ENCODE peak calls at places on chromosomes 12 and 14, in five cellular contexts. One of them, this sample, is unnamed.

GRCh38 chr12:102950107-102950949 is 7.1 kb upstream of the ASCL1 start:
- DNase-seq in AG09309: no peak
- DNase-seq in EL: no peak
- DNase-seq in WTC11: peak; percentile 63
- DNase-seq in fibroblast of the conjunctiva: no peak
- DNase-seq in this sample: peak; percentile 83

GRCh38 chr14:56333361-56334279 is 215.4 kb downstream of the PELI2 start:
- DNase-seq in AG09309: no peak
- DNase-seq in EL: peak; percentile 73
- DNase-seq in WTC11: no peak
- DNase-seq in fibroblast of the conjunctiva: no peak
- DNase-seq in this sample: no peak

GRCh38 chr12:109582636-109583035 is 9.0 kb downstream of the MVK start:
- DNase-seq in AG09309: no peak
- DNase-seq in EL: no peak
- DNase-seq in WTC11: peak; percentile 45
- DNase-seq in fibroblast of the conjunctiva: no peak
- DNase-seq in this sample: peak; percentile 31

GRCh38 chr12:110046451-110047187 is 1.7 kb downstream of the C12orf76 start:
- DNase-seq in AG09309: no peak
- DNase-seq in EL: no peak
- DNase-seq in WTC11: no peak
- DNase-seq in fibroblast of the conjunctiva: no peak
- DNase-seq in this sample: no peak

GRCh38 chr14:64779472-64779871 is 75.2 kb downstream of the PLEKHG3 start:
- DNase-seq in AG09309: no peak
- DNase-seq in EL: no peak
- DNase-seq in WTC11: no peak
- DNase-seq in fibroblast of the conjunctiva: no peak
- DNase-seq in this sample: no peak

GRCh38 chr12:78096909-78097597 is 266.4 kb downstream of the NAV3 start:
- DNase-seq in AG09309: no peak
- DNase-seq in EL: peak; percentile 25
- DNase-seq in WTC11: no peak
- DNase-seq in fibroblast of the conjunctiva: peak; percentile 41
- DNase-seq in this sample: no peak

GRCh38 chr14:73245401-73246325 is 8.4 kb downstream of the PAPLN start:
- DNase-seq in AG09309: no peak
- DNase-seq in EL: peak; percentile 68
- DNase-seq in WTC11: peak; percentile 57
- DNase-seq in fibroblast of the conjunctiva: no peak
- DNase-seq in this sample: peak; percentile 40

GRCh38 chr12:13205809-13206559 is 9.5 kb downstream of the EMP1 start:
- DNase-seq in AG09309: peak; percentile 93
- DNase-seq in EL: peak; percentile 100
- DNase-seq in WTC11: no peak
- DNase-seq in fibroblast of the conjunctiva: peak; percentile 88
- DNase-seq in this sample: no peak

GRCh38 chr12:40308851-40309420 is 84.1 kb downstream of the LRRK2 start:
- DNase-seq in AG09309: no peak
- DNase-seq in EL: no peak
- DNase-seq in WTC11: no peak
- DNase-seq in fibroblast of the conjunctiva: no peak
- DNase-seq in this sample: no peak

GRCh38 chr12:107853479-107853878 is 79.0 kb downstream of the ASCL4 start:
- DNase-seq in AG09309: no peak
- DNase-seq in EL: no peak
- DNase-seq in WTC11: no peak
- DNase-seq in fibroblast of the conjunctiva: no peak
- DNase-seq in this sample: no peak

GRCh38 chr14:44170099-44170498 is 337.0 kb downstream of the FSCB start:
- DNase-seq in AG09309: no peak
- DNase-seq in EL: no peak
- DNase-seq in WTC11: no peak
- DNase-seq in fibroblast of the conjunctiva: no peak
- DNase-seq in this sample: no peak

GRCh38 chr12:94150483-94151225 is 2.3 kb downstream of the PLXNC1 start:
- DNase-seq in AG09309: no peak
- DNase-seq in EL: no peak
- DNase-seq in WTC11: peak; percentile 51
- DNase-seq in fibroblast of the conjunctiva: no peak
- DNase-seq in this sample: peak; percentile 60

GRCh38 chr12:64125913-64126312 is 96.2 kb downstream of the KICS2 start:
- DNase-seq in AG09309: no peak
- DNase-seq in EL: no peak
- DNase-seq in WTC11: no peak
- DNase-seq in fibroblast of the conjunctiva: peak; percentile 6
- DNase-seq in this sample: no peak